ENCODE peak calls at places on chromosomes 11 and 22, in four cellular contexts. One of them, this sample, is unnamed.

GRCh38 chr11:81644239-81644840 is 1089.3 kb downstream of the FAM181B start:
- DNase-seq in CD4-positive, alpha-beta memory T cell: no peak
- DNase-seq in mucosa of descending colon: no peak
- DNase-seq in IMR-90: peak
- DNase-seq in this sample: no peak

GRCh38 chr22:49235463-49236300 is 592.0 kb downstream of the BRD1 start:
- DNase-seq in IMR-90: no peak
- DNase-seq in CD4-positive, alpha-beta memory T cell: no peak
- DNase-seq in mucosa of descending colon: peak
- DNase-seq in this sample: no peak

GRCh38 chr11:132054822-132055221 is 684.4 kb downstream of the NTM start:
- DNase-seq in mucosa of descending colon: no peak
- DNase-seq in CD4-positive, alpha-beta memory T cell: no peak
- DNase-seq in IMR-90: peak
- DNase-seq in this sample: peak

GRCh38 chr22:39242809-39243442 is 1.9 kb downstream of the PDGFB start:
- DNase-seq in IMR-90: no peak
- DNase-seq in mucosa of descending colon: no peak
- DNase-seq in CD4-positive, alpha-beta memory T cell: peak
- DNase-seq in this sample: no peak

GRCh38 chr11:113077379-113077778 is 116.2 kb downstream of the NCAM1 start:
- DNase-seq in CD4-positive, alpha-beta memory T cell: no peak
- DNase-seq in IMR-90: no peak
- DNase-seq in mucosa of descending colon: no peak
- DNase-seq in this sample: no peak

GRCh38 chr11:69665669-69666068 is 9.5 kb downstream of the LTO1 start:
- DNase-seq in IMR-90: no peak
- DNase-seq in CD4-positive, alpha-beta memory T cell: no peak
- DNase-seq in mucosa of descending colon: peak
- DNase-seq in this sample: no peak

GRCh38 chr11:133306019-133306418 is 226.3 kb downstream of the OPCML start:
- DNase-seq in CD4-positive, alpha-beta memory T cell: no peak
- DNase-seq in IMR-90: no peak
- DNase-seq in mucosa of descending colon: no peak
- DNase-seq in this sample: no peak

GRCh38 chr11:17743808-17744119 is 9.2 kb downstream of the KCNC1 start:
- DNase-seq in CD4-positive, alpha-beta memory T cell: no peak
- DNase-seq in IMR-90: peak
- DNase-seq in mucosa of descending colon: peak
- DNase-seq in this sample: no peak

GRCh38 chr11:15673408-15673811 is 558.7 kb downstream of the INSC start:
- DNase-seq in mucosa of descending colon: no peak
- DNase-seq in IMR-90: no peak
- DNase-seq in CD4-positive, alpha-beta memory T cell: no peak
- DNase-seq in this sample: no peak

GRCh38 chr11:971092-971690 is 45.5 kb downstream of the AP2A2 start:
- DNase-seq in mucosa of descending colon: no peak
- DNase-seq in IMR-90: no peak
- DNase-seq in CD4-positive, alpha-beta memory T cell: no peak
- DNase-seq in this sample: no peak

GRCh38 chr11:86632499-86633269 is 39.7 kb downstream of the ME3 start:
- DNase-seq in mucosa of descending colon: peak
- DNase-seq in IMR-90: peak
- DNase-seq in CD4-positive, alpha-beta memory T cell: no peak
- DNase-seq in this sample: peak

GRCh38 chr22:27175974-27176373 is 518.6 kb downstream of the MIAT start:
- DNase-seq in mucosa of descending colon: no peak
- DNase-seq in CD4-positive, alpha-beta memory T cell: no peak
- DNase-seq in IMR-90: no peak
- DNase-seq in this sample: no peak

GRCh38 chr11:57378166-57378565 is 2.8 kb downstream of the PRG3 start:
- DNase-seq in IMR-90: peak
- DNase-seq in mucosa of descending colon: no peak
- DNase-seq in CD4-positive, alpha-beta memory T cell: no peak
- DNase-seq in this sample: no peak

GRCh38 chr11:40139507-40139906 is 1319.9 kb downstream of the LRRC4C start:
- DNase-seq in CD4-positive, alpha-beta memory T cell: no peak
- DNase-seq in IMR-90: no peak
- DNase-seq in mucosa of descending colon: no peak
- DNase-seq in this sample: no peak

GRCh38 chr22:28426346-28427132 is 253.1 kb downstream of the TTC28 start:
- DNase-seq in CD4-positive, alpha-beta memory T cell: no peak
- DNase-seq in IMR-90: peak
- DNase-seq in mucosa of descending colon: no peak
- DNase-seq in this sample: no peak

GRCh38 chr11:118434123-118434552 is 2.2 kb upstream of the KMT2A start:
- DNase-seq in mucosa of descending colon: no peak
- DNase-seq in IMR-90: peak
- DNase-seq in CD4-positive, alpha-beta memory T cell: no peak
- DNase-seq in this sample: no peak

GRCh38 chr11:122340607-122341006 is 224.6 kb upstream of the BLID start:
- DNase-seq in IMR-90: no peak
- DNase-seq in mucosa of descending colon: no peak
- DNase-seq in CD4-positive, alpha-beta memory T cell: no peak
- DNase-seq in this sample: no peak

GRCh38 chr22:42752230-42752746 is 31.6 kb upstream of the A4GALT start:
- DNase-seq in IMR-90: no peak
- DNase-seq in mucosa of descending colon: no peak
- DNase-seq in CD4-positive, alpha-beta memory T cell: no peak
- DNase-seq in this sample: no peak

GRCh38 chr11:119846374-119846773 is 117.4 kb upstream of the NECTIN1 start:
- DNase-seq in mucosa of descending colon: no peak
- DNase-seq in CD4-positive, alpha-beta memory T cell: no peak
- DNase-seq in IMR-90: no peak
- DNase-seq in this sample: no peak

GRCh38 chr22:43897751-43898261 is 6.0 kb upstream of the PNPLA5 start:
- DNase-seq in CD4-positive, alpha-beta memory T cell: no peak
- DNase-seq in mucosa of descending colon: no peak
- DNase-seq in IMR-90: peak
- DNase-seq in this sample: peak

GRCh38 chr11:749731-750130 is 2.5 kb downstream of the TALDO1 start:
- DNase-seq in IMR-90: no peak
- DNase-seq in mucosa of descending colon: no peak
- DNase-seq in CD4-positive, alpha-beta memory T cell: no peak
- DNase-seq in this sample: no peak

GRCh38 chr11:67419330-67420049 is 4.0 kb downstream of the CARNS1 start:
- DNase-seq in IMR-90: no peak
- DNase-seq in mucosa of descending colon: no peak
- DNase-seq in CD4-positive, alpha-beta memory T cell: no peak
- DNase-seq in this sample: no peak

GRCh38 chr22:25475554-25476022 is 88.9 kb upstream of the GRK3 start:
- DNase-seq in CD4-positive, alpha-beta memory T cell: no peak
- DNase-seq in IMR-90: peak
- DNase-seq in mucosa of descending colon: no peak
- DNase-seq in this sample: peak

GRCh38 chr11:59181746-59182456 is 10.0 kb downstream of the DTX4 start:
- DNase-seq in mucosa of descending colon: no peak
- DNase-seq in CD4-positive, alpha-beta memory T cell: no peak
- DNase-seq in IMR-90: no peak
- DNase-seq in this sample: no peak